ENCODE peak calls at places on chromosomes 6 and 20, in nine cellular contexts. F is activated CD8-positive, alpha-beta memory T cell treated with anti-CD3 and anti-CD28 coated beads for 4 hours; I is ascending aorta; M is T-cell; L is foreskin fibroblast; X is activated T-cell treated with anti-CD3 and anti-CD28 coated beads for 1 hour; K is activated CD4-positive, alpha-beta T cell treated with anti-CD3 and anti-CD28 coated beads, Interleukin-2, amount 10 ng/mL, durations not matched to agents 7 days and 5 days; V is NCI-H1930; O is Caki2. R is an unnamed sample.

GRCh38 chr6:115896538-115897129 is 164.1 kb downstream of the FRK start:
- DNase-seq in F (no peak), I (no peak), M (no peak), L (peak), X (no peak), K (peak), V (peak), O (peak), R (peak)

GRCh38 chr6:44956426-44956825 is 371.7 kb upstream of the RUNX2 start:
- DNase-seq in F (no peak), I (no peak), M (no peak), L (peak), X (no peak), K (no peak), V (no peak), O (no peak), R (no peak)

GRCh38 chr6:1916334-1916985 is 306.7 kb downstream of the FOXC1 start:
- DNase-seq in F (no peak), I (no peak), M (no peak), L (peak), X (no peak), K (no peak), V (no peak), O (peak), R (peak)

GRCh38 chr6:4180653-4181255 is 45.4 kb upstream of the ECI2 start:
- DNase-seq in F (no peak), I (no peak), M (no peak), L (no peak), X (no peak), K (no peak), V (no peak), O (no peak), R (peak)

GRCh38 chr6:14634072-14634471 is 516.5 kb downstream of the CD83 start:
- DNase-seq in F (no peak), I (no peak), M (peak), L (no peak), X (no peak), K (peak), V (no peak), O (no peak), R (no peak)

GRCh38 chr6:35640017-35640664 is 48.6 kb downstream of the FKBP5 start:
- DNase-seq in F (no peak), I (no peak), M (no peak), L (peak), X (no peak), K (no peak), V (no peak), O (peak), R (peak)

GRCh38 chr6:118784641-118785164 is 109.2 kb upstream of the ASF1A start:
- DNase-seq in F (no peak), I (no peak), M (no peak), L (peak), X (no peak), K (no peak), V (no peak), O (no peak), R (no peak)

GRCh38 chr6:3283241-3283640 is 24.5 kb downstream of the PSMG4 start:
- DNase-seq in F (no peak), I (no peak), M (no peak), L (no peak), X (no peak), K (no peak), V (no peak), O (no peak), R (no peak)

GRCh38 chr20:60302875-60303274 is 344.7 kb downstream of the CDH26 start:
- DNase-seq in F (no peak), I (no peak), M (no peak), L (no peak), X (no peak), K (no peak), V (no peak), O (no peak), R (no peak)

GRCh38 chr6:150320450-150320849 is 48.4 kb upstream of the IYD start:
- DNase-seq in F (no peak), I (no peak), M (no peak), L (no peak), X (no peak), K (no peak), V (no peak), O (no peak), R (peak)

GRCh38 chr6:100808638-100809275 is 72.4 kb downstream of the ASCC3 start:
- DNase-seq in F (no peak), I (no peak), M (no peak), L (peak), X (no peak), K (no peak), V (no peak), O (no peak), R (no peak)

GRCh38 chr20:45399018-45399417 is 9.1 kb upstream of the DBNDD2 start:
- DNase-seq in F (no peak), I (no peak), M (no peak), L (no peak), X (no peak), K (no peak), V (no peak), O (no peak), R (no peak)

R was measured in fibroblast of gingiva.